ENCODE peak calls at places on chromosomes 11 and 22, in four cellular contexts. N is GM23248, K is kidney, M is PC-3. V is an unnamed sample.

GRCh38 chr11:18236664-18237356 is at the start of gene SAA4:
- DNase-seq in M (peak; percentile 28), N (no peak), K (no peak), V (no peak)

GRCh38 chr11:45774023-45774655 is 30.8 kb upstream of the SLC35C1 start:
- DNase-seq in M (no peak), K (no peak), N (no peak), V (no peak)

GRCh38 chr11:69718147-69718546 is 14.3 kb upstream of the FGF19 start:
- DNase-seq in N (peak; percentile 48), K (no peak), M (peak; percentile 77), V (no peak)

GRCh38 chr11:118696673-118697226 is 17.3 kb upstream of the TREH start:
- DNase-seq in M (no peak), N (peak; percentile 8), K (no peak), V (no peak)

GRCh38 chr11:134276396-134277175 is 407 bp downstream of the GLB1L3 start:
- DNase-seq in M (no peak), K (no peak), N (peak; percentile 5), V (no peak)

GRCh38 chr22:23564276-23564675 is 15.8 kb downstream of the IGLL1 start:
- DNase-seq in M (no peak), K (peak; percentile 39), N (no peak), V (no peak)

GRCh38 chr11:71474771-71475483 is 21.9 kb downstream of the NADSYN1 start:
- DNase-seq in K (peak; percentile 56), M (no peak), N (no peak), V (no peak)

GRCh38 chr11:128625766-128626165 is 38.4 kb upstream of the ETS1 start:
- DNase-seq in M (no peak), N (no peak), K (no peak), V (no peak)

GRCh38 chr11:132200303-132200936 is 830.0 kb downstream of the NTM start:
- DNase-seq in N (no peak), K (no peak), M (no peak), V (no peak)

GRCh38 chr22:40764743-40765441 is 54.3 kb downstream of the SLC25A17 start:
- DNase-seq in K (no peak), M (no peak), N (peak; percentile 52), V (no peak)

GRCh38 chr11:85682330-85683305 is 3.4 kb downstream of the CCDC89 start:
- DNase-seq in M (no peak), N (peak; percentile 85), K (peak; percentile 83), V (peak; percentile 64)

GRCh38 chr11:121466063-121466794 is 13.5 kb upstream of the SORL1-AS1 start:
- DNase-seq in K (peak; percentile 97), N (peak; percentile 99), M (peak; percentile 99), V (peak; percentile 97)

GRCh38 chr22:35838849-35839646 is 121.4 kb downstream of the APOL5 start:
- DNase-seq in M (peak; percentile 54), N (peak; percentile 91), K (no peak), V (peak; percentile 64)

GRCh38 chr22:23522642-23523251 is 57.3 kb downstream of the IGLL1 start:
- DNase-seq in N (peak; percentile 67), M (peak; percentile 5), K (peak; percentile 79), V (no peak)

GRCh38 chr22:41576877-41577276 is 12.8 kb downstream of the PMM1 start:
- DNase-seq in M (peak; percentile 56), N (peak; percentile 62), K (no peak), V (peak; percentile 40)

GRCh38 chr22:21959274-21960074 is 6.8 kb upstream of the PPM1F start:
- DNase-seq in N (no peak), K (no peak), M (no peak), V (no peak)

GRCh38 chr11:103849366-103849765 is 187.1 kb upstream of the DDI1 start:
- DNase-seq in N (no peak), M (no peak), K (no peak), V (no peak)

GRCh38 chr11:103845331-103845730 is 191.1 kb upstream of the DDI1 start:
- DNase-seq in K (no peak), M (no peak), N (no peak), V (no peak)

GRCh38 chr11:103842191-103842590 is 194.2 kb upstream of the DDI1 start:
- DNase-seq in M (no peak), K (no peak), N (no peak), V (no peak)

GRCh38 chr11:103842795-103843194 is 193.6 kb upstream of the DDI1 start:
- DNase-seq in K (no peak), N (peak; percentile 65), M (no peak), V (no peak)

DNA sequence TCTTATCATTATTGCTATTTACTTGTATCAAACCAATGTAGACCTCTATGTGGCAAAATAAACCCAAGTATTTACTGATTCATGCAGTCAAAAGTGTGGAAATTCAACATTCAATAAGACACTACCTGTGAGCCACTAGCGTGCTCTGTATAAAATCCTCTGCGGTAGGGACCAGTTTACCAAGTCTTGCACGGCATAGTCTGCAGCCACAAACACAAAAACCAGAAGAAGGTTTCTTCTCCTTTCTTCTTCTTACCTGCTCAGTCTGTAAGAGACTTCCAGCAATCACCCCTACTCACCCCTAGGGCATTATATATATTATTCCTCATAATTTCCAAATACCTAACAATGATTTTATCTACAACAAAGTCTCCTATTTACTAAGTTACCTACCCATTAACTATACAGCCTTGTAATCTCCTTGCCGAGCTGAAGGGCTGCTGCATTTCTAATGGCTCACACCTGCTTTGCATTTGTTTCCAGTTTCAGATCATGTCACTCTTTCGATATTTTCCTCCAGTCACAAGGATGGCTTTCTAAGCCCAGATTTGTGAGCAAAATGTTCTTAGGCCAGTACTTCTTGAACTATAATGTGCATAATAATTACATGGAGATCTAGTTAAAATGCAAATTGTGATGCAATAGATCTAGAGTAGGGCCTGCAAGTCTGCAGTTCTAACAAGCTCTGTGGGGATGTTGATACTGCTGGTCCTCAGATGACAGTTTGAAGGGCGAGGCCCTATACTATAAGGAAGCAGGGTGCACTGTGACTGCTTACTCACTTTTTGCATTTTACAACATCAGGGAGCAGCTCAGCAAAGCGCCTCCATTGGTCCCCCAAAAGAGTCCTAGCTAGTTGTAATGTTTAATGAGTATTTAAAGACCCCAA is 191.9 kb upstream of the DDI1 start:
- DNase-seq in M (no peak), N (no peak), K (no peak), V (no peak)
- H3K27ac ChIP-seq in M (no peak overlapping the region), N (no peak overlapping the region), K (no peak overlapping the region), V (no peak overlapping the region)

GRCh38 chr11:109423114-109423859 is 1.3 kb downstream of the C11orf87 start:
- DNase-seq in K (peak; percentile 61), N (peak; percentile 56), M (no peak), V (no peak)

GRCh38 chr11:109424893-109425292 is 2.9 kb downstream of the C11orf87 start:
- DNase-seq in M (peak; percentile 59), N (no peak), K (peak; percentile 28), V (peak; percentile 27)

GRCh38 chr11:109421981-109422590 is at the start of gene C11orf87:
- DNase-seq in M (no peak), N (peak; percentile 46), K (peak; percentile 48), V (no peak)

GRCh38 chr11:109423860-109424190 is 1.8 kb downstream of the C11orf87 start:
- DNase-seq in K (peak; percentile 47), N (no peak), M (no peak), V (no peak)

DNA sequence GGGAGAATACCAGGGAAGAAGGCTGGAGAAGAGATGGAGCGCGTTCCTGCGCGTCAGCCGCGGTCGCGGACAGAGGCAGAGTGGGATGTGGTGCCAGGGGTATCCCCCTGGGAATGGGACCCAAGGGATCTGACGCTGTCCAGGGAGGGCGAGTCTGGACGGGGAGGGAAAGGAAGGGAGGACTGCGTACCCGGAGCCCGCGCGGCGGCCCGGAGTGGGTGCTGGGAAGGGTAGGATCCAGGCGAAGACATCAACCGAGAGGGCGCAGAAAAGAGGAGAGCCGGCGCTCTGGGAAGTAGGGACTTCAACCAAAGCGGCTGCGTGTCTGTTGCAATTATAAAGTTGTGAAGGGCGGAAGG is 744 bp downstream of the C11orf87 start:
- DNase-seq in K (peak; percentile 42), N (peak; percentile 58), M (no peak), V (no peak)
- H3K4me3 ChIP-seq in K (no peak overlapping the region), N (peak overlapping the region; percentile 74), M (no peak overlapping the region), V (no peak overlapping the region)

DNA sequence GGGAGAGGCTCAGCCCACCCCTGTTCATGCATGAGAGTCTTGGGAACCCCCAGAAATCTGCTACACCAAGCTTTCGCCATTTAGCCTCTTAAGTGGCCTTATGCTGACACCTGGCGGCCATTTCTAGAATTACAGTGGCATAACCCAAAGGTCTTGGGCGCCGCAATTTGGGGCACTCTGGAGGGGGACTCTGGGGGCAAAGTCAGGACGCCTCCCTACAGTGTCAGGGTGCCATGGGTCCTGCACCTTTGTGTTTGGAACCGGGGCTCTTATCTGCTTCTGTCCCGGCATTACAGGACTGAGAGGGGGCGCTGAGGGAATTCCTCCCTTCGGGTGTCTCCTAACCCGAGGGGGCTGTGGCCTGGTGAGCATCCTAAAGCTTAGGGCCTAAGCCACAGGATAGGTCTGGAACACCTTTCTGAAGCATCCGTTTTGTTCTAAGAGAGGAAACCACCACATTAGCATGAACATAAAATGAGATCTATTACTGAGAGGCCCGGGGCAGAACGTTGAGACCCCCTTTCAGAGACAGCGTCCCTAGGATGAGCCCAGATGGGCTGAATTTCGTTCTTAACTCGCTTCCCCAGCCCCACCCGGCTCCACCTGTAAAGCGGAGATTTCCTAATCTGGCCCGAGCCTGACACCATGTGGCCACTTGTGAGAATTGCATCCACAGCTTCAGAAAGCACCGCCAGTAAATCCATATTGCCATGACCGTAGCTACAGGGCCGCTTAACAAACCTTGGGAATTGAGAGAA is 9.3 kb downstream of the INS start:
- DNase-seq in K (no peak), M (peak; percentile 85), N (peak; percentile 77), V (peak; percentile 83)
- H3K9ac ChIP-seq in K (peak overlapping the region; percentile 10), M (no peak overlapping the region), N (no peak overlapping the region), V (no peak overlapping the region)

DNA sequence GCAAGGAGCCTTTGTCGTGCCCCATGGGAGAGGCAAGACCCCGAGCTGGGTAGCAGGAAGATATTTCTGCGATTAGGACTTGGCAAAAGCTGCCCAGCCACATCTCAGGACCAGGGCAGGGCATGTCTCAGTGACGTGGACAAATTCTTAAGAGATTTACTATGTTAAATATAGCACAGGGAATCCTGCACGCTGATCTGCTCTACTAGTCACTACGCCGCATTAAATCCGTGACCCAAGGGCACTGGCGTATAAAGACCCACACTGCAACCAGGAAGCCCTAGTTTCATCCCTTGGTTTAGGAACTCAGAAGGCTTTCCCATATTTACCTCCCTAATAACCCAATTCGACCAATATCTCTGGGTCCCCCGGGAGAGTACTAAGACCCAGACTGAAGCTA is 35.1 kb downstream of the AP1B1 start:
- DNase-seq in N (no peak), K (no peak), M (no peak), V (no peak)
- H3K27ac ChIP-seq in N (no peak overlapping the region), K (no peak overlapping the region), M (no peak overlapping the region), V (no peak overlapping the region)

GRCh38 chr11:8719260-8720190 is 36.9 kb downstream of the RPL27A start:
- DNase-seq in N (peak; percentile 95), K (peak; percentile 86), M (peak; percentile 96), V (no peak)
- H3K4me3 ChIP-seq in N (peak overlapping the region; percentile 61), K (no peak overlapping the region), M (peak overlapping the region; percentile 50), V (no peak overlapping the region)

GRCh38 chr22:20430101-20430640 is 7.5 kb downstream of the SCARF2 start:
- DNase-seq in M (no peak), K (peak; percentile 60), N (no peak), V (no peak)
- H3K9ac ChIP-seq in M (no peak overlapping the region), K (no peak overlapping the region), N (no peak overlapping the region), V (no peak overlapping the region)

GRCh38 chr11:553949-554398 is 6.6 kb downstream of the LMNTD2 start:
- DNase-seq in K (no peak), M (no peak), N (no peak), V (no peak)

GRCh38 chr11:555500-556174 is 4.9 kb downstream of the LMNTD2 start:
- DNase-seq in N (no peak), M (no peak), K (peak; percentile 85), V (no peak)

GRCh38 chr11:554428-554823 is 6.1 kb downstream of the LMNTD2 start:
- DNase-seq in K (no peak), M (no peak), N (no peak), V (no peak)

GRCh38 chr11:556175-556699 is 4.3 kb downstream of the LMNTD2 start:
- DNase-seq in K (no peak), M (no peak), N (peak; percentile 49), V (no peak)

GRCh38 chr11:554824-555499 is 5.6 kb downstream of the LMNTD2 start:
- DNase-seq in N (peak; percentile 63), K (peak; percentile 92), M (peak; percentile 81), V (peak; percentile 79)
- H3K27ac ChIP-seq in N (no peak overlapping the region), K (no peak overlapping the region), M (no peak overlapping the region), V (no peak overlapping the region)

V was measured in colonic mucosa.